ENCODE peak calls at places on chromosomes 4 and X, in six cellular contexts. One of them, this sample, is unnamed. For H3K27me3, the result is how much of the 10 kb centered on the place peaks cover.

GRCh38 chr4:99736846-99737245 is 79.2 kb upstream of the C4orf54 start:
- DNase-seq in fibroblast of lung: no peak
- DNase-seq in psoas muscle: no peak
- DNase-seq in bronchial epithelial cell: no peak
- DNase-seq in lower lobe of right lung: no peak
- DNase-seq in mammary epithelial cell: no peak
- DNase-seq in this sample: no peak

GRCh38 chrX:28324306-28324705 is 262.9 kb upstream of the IL1RAPL1 start:
- DNase-seq in mammary epithelial cell: no peak
- DNase-seq in psoas muscle: no peak
- DNase-seq in bronchial epithelial cell: no peak
- DNase-seq in lower lobe of right lung: no peak
- DNase-seq in fibroblast of lung: no peak
- DNase-seq in this sample: no peak

GRCh38 chr4:152220201-152220666 is 315.7 kb downstream of the FBXW7 start:
- DNase-seq in fibroblast of lung: peak
- DNase-seq in psoas muscle: no peak
- DNase-seq in lower lobe of right lung: no peak
- DNase-seq in bronchial epithelial cell: peak
- DNase-seq in mammary epithelial cell: peak
- DNase-seq in this sample: no peak

GRCh38 chr4:87974856-87975462 is 555 bp upstream of the SPP1 start:
- DNase-seq in fibroblast of lung: peak
- DNase-seq in psoas muscle: no peak
- DNase-seq in lower lobe of right lung: no peak
- DNase-seq in mammary epithelial cell: peak
- DNase-seq in bronchial epithelial cell: peak
- DNase-seq in this sample: no peak

GRCh38 chr4:128384091-128384520 is 96.5 kb upstream of the PGRMC2 start:
- DNase-seq in mammary epithelial cell: no peak
- DNase-seq in psoas muscle: no peak
- DNase-seq in fibroblast of lung: peak
- DNase-seq in bronchial epithelial cell: no peak
- DNase-seq in lower lobe of right lung: no peak
- DNase-seq in this sample: no peak

GRCh38 chr4:100842856-100843255 is 325.0 kb upstream of the EMCN start:
- DNase-seq in fibroblast of lung: peak
- DNase-seq in lower lobe of right lung: no peak
- DNase-seq in bronchial epithelial cell: peak
- DNase-seq in mammary epithelial cell: no peak
- DNase-seq in psoas muscle: no peak
- DNase-seq in this sample: no peak

GRCh38 chr4:101356928-101357327 is 9.6 kb upstream of the PPP3CA start:
- DNase-seq in lower lobe of right lung: no peak
- DNase-seq in bronchial epithelial cell: peak
- DNase-seq in fibroblast of lung: peak
- DNase-seq in psoas muscle: no peak
- DNase-seq in mammary epithelial cell: peak
- DNase-seq in this sample: no peak

GRCh38 chr4:181189751-181190150 is 1053.5 kb upstream of the TENM3 start:
- DNase-seq in mammary epithelial cell: no peak
- DNase-seq in fibroblast of lung: no peak
- DNase-seq in psoas muscle: no peak
- DNase-seq in lower lobe of right lung: no peak
- DNase-seq in bronchial epithelial cell: no peak
- DNase-seq in this sample: no peak

GRCh38 chr4:100721490-100721889 is 203.7 kb upstream of the EMCN start:
- DNase-seq in lower lobe of right lung: no peak
- DNase-seq in psoas muscle: no peak
- DNase-seq in mammary epithelial cell: no peak
- DNase-seq in fibroblast of lung: no peak
- DNase-seq in bronchial epithelial cell: no peak
- DNase-seq in this sample: no peak

GRCh38 chr4:8241895-8242696 is 27.5 kb upstream of the HTRA3 start:
- DNase-seq in lower lobe of right lung: peak
- DNase-seq in fibroblast of lung: peak
- DNase-seq in psoas muscle: peak
- DNase-seq in mammary epithelial cell: peak
- DNase-seq in bronchial epithelial cell: peak
- DNase-seq in this sample: peak

GRCh38 chr4:159434496-159435241 is 331.8 kb downstream of the RAPGEF2 start:
- DNase-seq in lower lobe of right lung: no peak
- DNase-seq in bronchial epithelial cell: peak
- DNase-seq in fibroblast of lung: peak
- DNase-seq in psoas muscle: no peak
- DNase-seq in mammary epithelial cell: peak
- DNase-seq in this sample: no peak

GRCh38 chrX:102516314-102516936 is at the start of gene TMSB15A:
- DNase-seq in lower lobe of right lung: peak
- DNase-seq in mammary epithelial cell: peak
- DNase-seq in psoas muscle: peak
- DNase-seq in bronchial epithelial cell: peak
- DNase-seq in fibroblast of lung: peak
- DNase-seq in this sample: peak

GRCh38 chr4:168604496-168605373 is 107.9 kb downstream of the PALLD start:
- DNase-seq in lower lobe of right lung: no peak
- DNase-seq in bronchial epithelial cell: peak
- DNase-seq in psoas muscle: no peak
- DNase-seq in mammary epithelial cell: peak
- DNase-seq in fibroblast of lung: peak
- DNase-seq in this sample: no peak

GRCh38 chr4:29151584-29151983 is 1568.6 kb upstream of the PCDH7 start:
- DNase-seq in psoas muscle: no peak
- DNase-seq in lower lobe of right lung: no peak
- DNase-seq in mammary epithelial cell: no peak
- DNase-seq in bronchial epithelial cell: no peak
- DNase-seq in fibroblast of lung: no peak
- DNase-seq in this sample: no peak

GRCh38 chr4:101699441-101700117 is 91.0 kb upstream of the BANK1 start:
- DNase-seq in bronchial epithelial cell: no peak
- DNase-seq in fibroblast of lung: no peak
- DNase-seq in psoas muscle: no peak
- DNase-seq in mammary epithelial cell: no peak
- DNase-seq in lower lobe of right lung: no peak
- DNase-seq in this sample: no peak

GRCh38 chr4:154078504-154079350 is 289.8 kb upstream of the SFRP2 start:
- DNase-seq in mammary epithelial cell: no peak
- DNase-seq in psoas muscle: no peak
- DNase-seq in fibroblast of lung: no peak
- DNase-seq in bronchial epithelial cell: no peak
- DNase-seq in lower lobe of right lung: no peak
- DNase-seq in this sample: no peak

GRCh38 chr4:140790765-140791164 is 34.6 kb upstream of the TBC1D9 start:
- DNase-seq in mammary epithelial cell: peak
- DNase-seq in bronchial epithelial cell: peak
- DNase-seq in fibroblast of lung: peak
- DNase-seq in lower lobe of right lung: peak
- DNase-seq in psoas muscle: peak
- DNase-seq in this sample: peak

GRCh38 chrX:116230136-116230886 is 59.8 kb downstream of the AGTR2 start:
- DNase-seq in bronchial epithelial cell: peak
- DNase-seq in psoas muscle: no peak
- DNase-seq in fibroblast of lung: no peak
- DNase-seq in mammary epithelial cell: no peak
- DNase-seq in lower lobe of right lung: no peak
- DNase-seq in this sample: no peak

GRCh38 chrX:119604778-119605177 is 1.4 kb downstream of the NKRF start:
- DNase-seq in mammary epithelial cell: no peak
- DNase-seq in lower lobe of right lung: no peak
- DNase-seq in psoas muscle: no peak
- DNase-seq in fibroblast of lung: no peak
- DNase-seq in bronchial epithelial cell: no peak
- DNase-seq in this sample: no peak

GRCh38 chr4:73897380-73898136 is 28.4 kb downstream of the CXCL1 start:
- DNase-seq in fibroblast of lung: peak
- DNase-seq in mammary epithelial cell: peak
- DNase-seq in bronchial epithelial cell: no peak
- DNase-seq in lower lobe of right lung: no peak
- DNase-seq in psoas muscle: no peak
- DNase-seq in this sample: no peak

GRCh38 chr4:89836031-89836777 is 757 bp downstream of the SNCA start:
- DNase-seq in fibroblast of lung: no peak
- DNase-seq in lower lobe of right lung: no peak
- DNase-seq in bronchial epithelial cell: no peak
- DNase-seq in psoas muscle: no peak
- DNase-seq in mammary epithelial cell: peak
- DNase-seq in this sample: no peak

GRCh38 chr4:158750379-158750778 is 18.4 kb upstream of the FNIP2 start:
- DNase-seq in psoas muscle: no peak
- DNase-seq in mammary epithelial cell: no peak
- DNase-seq in bronchial epithelial cell: no peak
- DNase-seq in lower lobe of right lung: no peak
- DNase-seq in fibroblast of lung: peak
- DNase-seq in this sample: no peak

GRCh38 chrX:14802943-14803710 is 69.7 kb downstream of the FANCB start:
- DNase-seq in mammary epithelial cell: peak
- DNase-seq in fibroblast of lung: peak
- DNase-seq in lower lobe of right lung: no peak
- DNase-seq in psoas muscle: no peak
- DNase-seq in bronchial epithelial cell: peak
- DNase-seq in this sample: no peak

GRCh38 chr4:107736924-107737448 is 17.0 kb upstream of the PAPSS1 start:
- DNase-seq in bronchial epithelial cell: peak
- DNase-seq in psoas muscle: no peak
- DNase-seq in lower lobe of right lung: no peak
- DNase-seq in fibroblast of lung: peak
- DNase-seq in mammary epithelial cell: no peak
- DNase-seq in this sample: no peak

DNA sequence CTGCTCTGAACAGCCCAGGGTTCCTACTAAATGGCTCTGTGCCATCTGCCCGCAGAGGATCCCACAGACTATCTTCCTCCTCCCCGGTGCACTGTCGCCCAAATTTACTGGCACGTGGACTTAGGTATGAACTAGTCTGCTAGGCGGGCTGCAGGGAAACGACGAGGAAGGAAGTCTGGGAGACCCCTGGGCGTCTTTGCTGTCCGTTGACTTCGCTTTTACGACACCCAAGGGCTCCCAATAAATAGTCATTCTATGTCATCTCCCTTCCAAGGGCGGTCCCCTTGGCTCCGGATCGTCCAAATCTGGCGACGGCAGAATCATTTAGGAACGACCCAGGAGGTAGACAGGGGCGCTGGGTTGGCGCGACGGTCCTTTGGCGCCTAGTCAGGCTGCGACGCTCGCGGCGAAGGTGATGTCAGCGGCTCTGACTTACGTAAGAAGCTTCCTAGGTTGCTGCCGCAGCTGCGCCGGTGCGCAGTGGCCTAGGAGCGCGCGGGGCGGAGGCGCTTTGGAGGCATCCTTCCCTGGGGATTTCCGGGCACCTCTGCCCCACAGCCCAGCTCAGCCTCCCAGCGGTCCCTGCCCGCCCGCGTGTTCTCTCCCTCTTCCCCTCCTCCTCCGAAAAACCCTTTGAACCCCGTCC is 2.2 kb downstream of the NHS start:
- DNase-seq in lower lobe of right lung: no peak
- DNase-seq in fibroblast of lung: peak
- DNase-seq in mammary epithelial cell: peak
- DNase-seq in bronchial epithelial cell: peak
- DNase-seq in psoas muscle: peak
- DNase-seq in this sample: peak
- H3K27me3 ChIP-seq in lower lobe of right lung: under half
- H3K27me3 ChIP-seq in fibroblast of lung: under half
- H3K27me3 ChIP-seq in mammary epithelial cell: under half
- H3K27me3 ChIP-seq in bronchial epithelial cell: under half
- H3K27me3 ChIP-seq in psoas muscle: under half
- H3K27me3 ChIP-seq in this sample: under half

GRCh38 chr4:108758498-108758897 is 4.4 kb downstream of the ETNPPL start:
- DNase-seq in mammary epithelial cell: no peak
- DNase-seq in bronchial epithelial cell: no peak
- DNase-seq in lower lobe of right lung: no peak
- DNase-seq in psoas muscle: no peak
- DNase-seq in fibroblast of lung: no peak
- DNase-seq in this sample: no peak
- H3K27me3 ChIP-seq in mammary epithelial cell: under half
- H3K27me3 ChIP-seq in bronchial epithelial cell: under half
- H3K27me3 ChIP-seq in lower lobe of right lung: under half
- H3K27me3 ChIP-seq in psoas muscle: under half
- H3K27me3 ChIP-seq in fibroblast of lung: under half
- H3K27me3 ChIP-seq in this sample: under half

GRCh38 chr4:48673537-48673936 is 106.5 kb downstream of the FRYL start:
- DNase-seq in fibroblast of lung: no peak
- DNase-seq in lower lobe of right lung: no peak
- DNase-seq in bronchial epithelial cell: no peak
- DNase-seq in mammary epithelial cell: no peak
- DNase-seq in psoas muscle: no peak
- DNase-seq in this sample: no peak
- H3K27me3 ChIP-seq in fibroblast of lung: under half
- H3K27me3 ChIP-seq in lower lobe of right lung: under half
- H3K27me3 ChIP-seq in bronchial epithelial cell: under half
- H3K27me3 ChIP-seq in mammary epithelial cell: under half
- H3K27me3 ChIP-seq in psoas muscle: under half
- H3K27me3 ChIP-seq in this sample: under half

GRCh38 chr4:6563935-6564645 is 10.9 kb upstream of the MAN2B2 start:
- DNase-seq in lower lobe of right lung: no peak
- DNase-seq in mammary epithelial cell: no peak
- DNase-seq in fibroblast of lung: no peak
- DNase-seq in bronchial epithelial cell: no peak
- DNase-seq in psoas muscle: no peak
- DNase-seq in this sample: no peak

GRCh38 chr4:6567218-6567617 is 7.8 kb upstream of the MAN2B2 start:
- DNase-seq in fibroblast of lung: no peak
- DNase-seq in mammary epithelial cell: no peak
- DNase-seq in bronchial epithelial cell: no peak
- DNase-seq in lower lobe of right lung: no peak
- DNase-seq in psoas muscle: no peak
- DNase-seq in this sample: no peak

GRCh38 chr4:6566582-6567190 is 8.3 kb upstream of the MAN2B2 start:
- DNase-seq in mammary epithelial cell: no peak
- DNase-seq in psoas muscle: no peak
- DNase-seq in bronchial epithelial cell: no peak
- DNase-seq in lower lobe of right lung: no peak
- DNase-seq in fibroblast of lung: no peak
- DNase-seq in this sample: no peak

GRCh38 chr4:6568148-6568547 is 6.8 kb upstream of the MAN2B2 start:
- DNase-seq in fibroblast of lung: no peak
- DNase-seq in psoas muscle: no peak
- DNase-seq in lower lobe of right lung: no peak
- DNase-seq in mammary epithelial cell: no peak
- DNase-seq in bronchial epithelial cell: no peak
- DNase-seq in this sample: no peak

DNA sequence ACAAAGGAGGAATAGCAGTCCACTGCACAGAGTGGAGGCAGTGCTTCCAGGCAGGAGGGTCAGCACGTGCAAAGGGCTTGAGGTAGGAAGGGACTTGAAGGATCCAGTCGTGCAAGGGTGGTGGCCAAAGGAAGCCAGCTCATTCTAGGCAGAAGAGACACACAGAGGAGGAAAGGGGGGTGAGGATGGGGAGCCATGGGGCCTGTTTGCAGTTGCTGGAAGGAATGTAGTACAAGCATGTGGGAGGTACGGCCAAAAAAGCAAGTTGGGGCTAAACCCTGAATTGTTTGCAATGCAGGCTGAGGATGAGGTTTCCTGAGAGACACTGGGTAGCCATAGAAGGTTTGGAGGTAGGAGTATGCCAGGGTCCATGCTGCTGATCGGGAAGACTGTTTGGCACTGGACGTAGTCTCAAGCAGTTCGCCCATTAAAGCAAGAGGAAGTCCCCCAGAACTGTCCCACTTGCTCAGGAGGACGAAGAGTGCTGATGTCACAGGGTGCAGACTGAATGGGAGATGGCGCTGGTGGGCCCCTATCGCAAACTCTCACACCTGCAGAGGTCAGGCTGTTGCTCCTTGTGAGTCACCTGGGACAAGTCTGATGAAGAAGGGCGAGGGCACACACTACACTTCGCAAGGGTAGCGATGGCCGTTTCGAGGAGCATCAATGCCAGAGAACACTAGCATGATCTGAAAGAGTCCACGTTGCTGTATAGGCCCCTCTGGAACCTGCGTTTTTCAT is 9.1 kb upstream of the MAN2B2 start:
- DNase-seq in fibroblast of lung: no peak
- DNase-seq in bronchial epithelial cell: peak
- DNase-seq in psoas muscle: no peak
- DNase-seq in mammary epithelial cell: peak
- DNase-seq in lower lobe of right lung: no peak
- DNase-seq in this sample: no peak
- H3K27me3 ChIP-seq in fibroblast of lung: under half
- H3K27me3 ChIP-seq in bronchial epithelial cell: under half
- H3K27me3 ChIP-seq in psoas muscle: under half
- H3K27me3 ChIP-seq in mammary epithelial cell: under half
- H3K27me3 ChIP-seq in lower lobe of right lung: under half
- H3K27me3 ChIP-seq in this sample: half or more